ENCODE peak calls at places on chromosomes 4 and X, in five cellular contexts. One of them, this sample, is unnamed.

GRCh38 chrX:49260221-49260985 is 4.1 kb downstream of the FOXP3 start:
- DNase-seq in H9: no peak
- DNase-seq in cardiac muscle cell: no peak
- DNase-seq in astrocyte of the spinal cord: no peak
- DNase-seq in Caco-2: no peak
- DNase-seq in this sample: no peak

GRCh38 chr4:84681488-84682274 is 98.8 kb downstream of the CDS1 start:
- DNase-seq in Caco-2: no peak
- DNase-seq in astrocyte of the spinal cord: peak
- DNase-seq in cardiac muscle cell: peak
- DNase-seq in H9: no peak
- DNase-seq in this sample: no peak

GRCh38 chr4:105990933-105991332 is 95.7 kb downstream of the NPNT start:
- DNase-seq in cardiac muscle cell: no peak
- DNase-seq in Caco-2: no peak
- DNase-seq in astrocyte of the spinal cord: peak
- DNase-seq in H9: no peak
- DNase-seq in this sample: no peak

GRCh38 chrX:77160301-77160700 is 286.9 kb upstream of the FGF16 start:
- DNase-seq in Caco-2: no peak
- DNase-seq in H9: peak
- DNase-seq in astrocyte of the spinal cord: no peak
- DNase-seq in cardiac muscle cell: no peak
- DNase-seq in this sample: no peak

GRCh38 chrX:31223817-31224216 is 152.0 kb upstream of the FTHL17 start:
- DNase-seq in Caco-2: no peak
- DNase-seq in H9: no peak
- DNase-seq in astrocyte of the spinal cord: peak
- DNase-seq in cardiac muscle cell: no peak
- DNase-seq in this sample: no peak

GRCh38 chr4:77156912-77157858 is at the start of gene CCNG2:
- DNase-seq in H9: peak
- DNase-seq in cardiac muscle cell: peak
- DNase-seq in astrocyte of the spinal cord: peak
- DNase-seq in Caco-2: peak
- DNase-seq in this sample: peak

GRCh38 chr4:26964512-26964911 is 103.9 kb downstream of the STIM2 start:
- DNase-seq in cardiac muscle cell: no peak
- DNase-seq in Caco-2: no peak
- DNase-seq in astrocyte of the spinal cord: peak
- DNase-seq in H9: no peak
- DNase-seq in this sample: no peak

GRCh38 chr4:93132631-93133030 is 695.9 kb upstream of the ATOH1 start:
- DNase-seq in cardiac muscle cell: no peak
- DNase-seq in astrocyte of the spinal cord: no peak
- DNase-seq in H9: peak
- DNase-seq in Caco-2: no peak
- DNase-seq in this sample: no peak

GRCh38 chrX:107374116-107374515 is 75.3 kb upstream of the FRMPD3 start:
- DNase-seq in H9: peak
- DNase-seq in cardiac muscle cell: no peak
- DNase-seq in Caco-2: no peak
- DNase-seq in astrocyte of the spinal cord: no peak
- DNase-seq in this sample: no peak

GRCh38 chr4:12924253-12924652 is 559.9 kb downstream of the RAB28 start:
- DNase-seq in cardiac muscle cell: no peak
- DNase-seq in H9: no peak
- DNase-seq in Caco-2: no peak
- DNase-seq in astrocyte of the spinal cord: no peak
- DNase-seq in this sample: no peak

GRCh38 chrX:149453030-149453429 is 52.1 kb downstream of the IDS start:
- DNase-seq in astrocyte of the spinal cord: peak
- DNase-seq in cardiac muscle cell: no peak
- DNase-seq in Caco-2: no peak
- DNase-seq in H9: no peak
- DNase-seq in this sample: no peak

GRCh38 chr4:180380733-180381132 is 1862.5 kb upstream of the TENM3 start:
- DNase-seq in H9: no peak
- DNase-seq in astrocyte of the spinal cord: peak
- DNase-seq in cardiac muscle cell: no peak
- DNase-seq in Caco-2: no peak
- DNase-seq in this sample: no peak

GRCh38 chrX:19888419-19888879 is 1.0 kb upstream of the SH3KBP1 start:
- DNase-seq in astrocyte of the spinal cord: peak
- DNase-seq in cardiac muscle cell: peak
- DNase-seq in Caco-2: peak
- DNase-seq in H9: no peak
- DNase-seq in this sample: no peak

GRCh38 chr4:76504613-76505465 is 69.8 kb downstream of the SHROOM3 start:
- DNase-seq in Caco-2: no peak
- DNase-seq in cardiac muscle cell: peak
- DNase-seq in H9: no peak
- DNase-seq in astrocyte of the spinal cord: peak
- DNase-seq in this sample: no peak

GRCh38 chr4:15416357-15417327 is 11.2 kb upstream of the C1QTNF7 start:
- DNase-seq in astrocyte of the spinal cord: no peak
- DNase-seq in Caco-2: no peak
- DNase-seq in cardiac muscle cell: peak
- DNase-seq in H9: no peak
- DNase-seq in this sample: no peak

GRCh38 chrX:107672955-107673378 is 44.7 kb downstream of the PRPS1 start:
- DNase-seq in Caco-2: peak
- DNase-seq in astrocyte of the spinal cord: peak
- DNase-seq in cardiac muscle cell: peak
- DNase-seq in H9: peak
- DNase-seq in this sample: no peak

GRCh38 chr4:11720292-11720691 is 291.6 kb upstream of the HS3ST1 start:
- DNase-seq in H9: no peak
- DNase-seq in Caco-2: no peak
- DNase-seq in cardiac muscle cell: peak
- DNase-seq in astrocyte of the spinal cord: peak
- DNase-seq in this sample: no peak

GRCh38 chrX:46574941-46575381 is 1.4 kb downstream of the CHST7 start:
- DNase-seq in astrocyte of the spinal cord: no peak
- DNase-seq in cardiac muscle cell: peak
- DNase-seq in H9: peak
- DNase-seq in Caco-2: no peak
- DNase-seq in this sample: no peak

GRCh38 chr4:1414831-1415680 is 8.8 kb upstream of the NKX1-1 start:
- DNase-seq in astrocyte of the spinal cord: no peak
- DNase-seq in H9: peak
- DNase-seq in cardiac muscle cell: no peak
- DNase-seq in Caco-2: no peak
- DNase-seq in this sample: no peak

GRCh38 chrX:9885150-9885549 is 82.0 kb upstream of the CLDN34 start:
- DNase-seq in astrocyte of the spinal cord: peak
- DNase-seq in H9: peak
- DNase-seq in Caco-2: peak
- DNase-seq in cardiac muscle cell: peak
- DNase-seq in this sample: peak

GRCh38 chr4:86661006-86661405 is 66.9 kb downstream of the PTPN13 start:
- DNase-seq in cardiac muscle cell: no peak
- DNase-seq in Caco-2: no peak
- DNase-seq in astrocyte of the spinal cord: no peak
- DNase-seq in H9: no peak
- DNase-seq in this sample: no peak

GRCh38 chr4:3233391-3234071 is 15.4 kb upstream of the MSANTD1 start:
- DNase-seq in cardiac muscle cell: no peak
- DNase-seq in astrocyte of the spinal cord: no peak
- DNase-seq in H9: no peak
- DNase-seq in Caco-2: no peak
- DNase-seq in this sample: no peak

GRCh38 chrX:32839781-32840180 is 371.6 kb downstream of the DMD start:
- DNase-seq in Caco-2: no peak
- DNase-seq in cardiac muscle cell: no peak
- DNase-seq in astrocyte of the spinal cord: no peak
- DNase-seq in H9: no peak
- DNase-seq in this sample: no peak

GRCh38 chr4:181528570-181529184 is 714.5 kb upstream of the TENM3 start:
- DNase-seq in astrocyte of the spinal cord: peak
- DNase-seq in cardiac muscle cell: peak
- DNase-seq in Caco-2: peak
- DNase-seq in H9: peak
- DNase-seq in this sample: peak

GRCh38 chrX:40947276-40947675 is 138.0 kb upstream of the USP9X start:
- DNase-seq in Caco-2: no peak
- DNase-seq in astrocyte of the spinal cord: peak
- DNase-seq in cardiac muscle cell: no peak
- DNase-seq in H9: no peak
- DNase-seq in this sample: no peak

GRCh38 chr4:95754667-95755066 is 85.2 kb upstream of the PDHA2 start:
- DNase-seq in astrocyte of the spinal cord: no peak
- DNase-seq in Caco-2: no peak
- DNase-seq in cardiac muscle cell: no peak
- DNase-seq in H9: no peak
- DNase-seq in this sample: no peak

GRCh38 chr4:47862297-47862696 is 24.4 kb upstream of the CORIN start:
- DNase-seq in astrocyte of the spinal cord: peak
- DNase-seq in cardiac muscle cell: no peak
- DNase-seq in H9: no peak
- DNase-seq in Caco-2: no peak
- DNase-seq in this sample: no peak

DNA sequence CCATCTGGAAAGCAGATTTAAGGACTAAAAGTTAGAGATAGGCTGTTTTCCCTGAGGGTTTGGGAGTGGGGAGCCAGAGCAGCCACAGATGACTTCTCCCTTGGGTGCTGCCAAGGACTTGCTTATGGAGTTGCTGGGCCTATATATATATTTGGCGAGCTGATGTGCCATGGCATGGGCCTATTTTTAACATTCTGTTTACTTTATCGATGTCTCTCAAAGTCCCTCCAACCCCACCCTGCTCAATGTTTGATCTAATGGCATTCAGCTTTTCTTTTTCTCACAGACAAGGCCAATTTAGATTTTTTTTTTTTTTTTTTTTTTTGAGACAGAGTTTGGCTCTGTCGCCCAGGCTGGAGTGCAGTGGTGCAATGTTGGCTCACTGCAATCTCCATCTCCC is 6.1 kb upstream of the CUL4B start:
- DNase-seq in Caco-2: no peak
- DNase-seq in astrocyte of the spinal cord: no peak
- DNase-seq in H9: no peak
- DNase-seq in cardiac muscle cell: no peak
- DNase-seq in this sample: no peak
- TF ChIP-seq CTCF in Caco-2: no peak
- TF ChIP-seq CTCF in astrocyte of the spinal cord: no peak
- TF ChIP-seq CTCF in H9: no peak
- TF ChIP-seq CTCF in cardiac muscle cell: no peak
- TF ChIP-seq CTCF in this sample: no peak

GRCh38 chr4:118035309-118035708 is 1.0 kb downstream of the NDST3 start:
- DNase-seq in astrocyte of the spinal cord: no peak
- DNase-seq in Caco-2: no peak
- DNase-seq in cardiac muscle cell: no peak
- DNase-seq in H9: no peak
- DNase-seq in this sample: no peak

GRCh38 chr4:118032691-118033090 is 1.6 kb upstream of the NDST3 start:
- DNase-seq in cardiac muscle cell: no peak
- DNase-seq in H9: peak
- DNase-seq in Caco-2: no peak
- DNase-seq in astrocyte of the spinal cord: peak
- DNase-seq in this sample: no peak

GRCh38 chr4:118033148-118034060 is 882 bp upstream of the NDST3 start:
- DNase-seq in astrocyte of the spinal cord: peak
- DNase-seq in Caco-2: peak
- DNase-seq in H9: peak
- DNase-seq in cardiac muscle cell: peak
- DNase-seq in this sample: peak

GRCh38 chr4:118036336-118036735 is 2.0 kb downstream of the NDST3 start:
- DNase-seq in astrocyte of the spinal cord: no peak
- DNase-seq in H9: no peak
- DNase-seq in Caco-2: no peak
- DNase-seq in cardiac muscle cell: no peak
- DNase-seq in this sample: no peak

DNA sequence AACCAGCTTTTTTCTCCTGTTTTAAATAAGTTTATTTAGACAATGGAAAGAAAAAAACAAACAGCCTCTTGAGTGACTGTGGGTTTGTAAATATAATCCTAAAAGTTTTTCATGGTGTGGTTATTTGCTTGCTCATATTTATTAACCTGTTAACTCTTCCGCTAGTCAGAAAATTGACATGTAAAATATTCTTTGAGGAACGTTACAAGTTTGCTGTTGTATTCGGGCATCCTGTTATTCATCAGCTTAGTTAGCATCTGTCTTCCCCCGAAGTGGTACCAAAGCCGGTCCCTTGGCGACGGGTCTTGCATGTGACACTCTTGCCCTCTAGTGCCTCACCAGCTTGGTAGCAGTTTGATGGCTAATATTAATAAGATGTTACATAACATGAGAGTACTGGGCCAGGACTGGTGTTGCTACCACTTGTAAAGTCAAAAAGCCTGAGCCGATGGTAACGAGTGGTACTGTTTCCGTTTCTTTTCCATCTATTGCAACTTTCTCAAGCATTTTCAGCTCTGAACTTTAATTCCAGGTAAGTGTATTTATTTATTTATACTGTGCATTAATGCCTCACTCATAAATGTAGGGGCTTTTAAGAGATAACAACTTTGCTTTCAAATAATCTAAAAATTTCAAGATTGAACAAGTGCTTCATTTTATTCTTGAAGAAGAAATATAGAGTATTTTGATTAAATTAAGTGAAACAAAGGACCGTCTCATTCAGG is at the start of gene NDST3:
- DNase-seq in cardiac muscle cell: peak
- DNase-seq in astrocyte of the spinal cord: peak
- DNase-seq in Caco-2: peak
- DNase-seq in H9: peak
- DNase-seq in this sample: peak
- TF ChIP-seq CTCF in cardiac muscle cell: peak
- TF ChIP-seq CTCF in astrocyte of the spinal cord: peak
- TF ChIP-seq CTCF in Caco-2: peak
- TF ChIP-seq CTCF in H9: peak
- TF ChIP-seq CTCF in this sample: peak

GRCh38 chrX:105648732-105649131 is 173.6 kb upstream of the NRK start:
- DNase-seq in H9: peak
- DNase-seq in Caco-2: no peak
- DNase-seq in astrocyte of the spinal cord: no peak
- DNase-seq in cardiac muscle cell: peak
- DNase-seq in this sample: no peak

GRCh38 chrX:105645667-105646354 is 176.5 kb upstream of the NRK start:
- DNase-seq in Caco-2: no peak
- DNase-seq in cardiac muscle cell: no peak
- DNase-seq in astrocyte of the spinal cord: peak
- DNase-seq in H9: no peak
- DNase-seq in this sample: no peak

GRCh38 chrX:105650577-105650976 is 171.8 kb upstream of the NRK start:
- DNase-seq in astrocyte of the spinal cord: no peak
- DNase-seq in cardiac muscle cell: no peak
- DNase-seq in Caco-2: no peak
- DNase-seq in H9: no peak
- DNase-seq in this sample: no peak

GRCh38 chrX:105647749-105648148 is 174.6 kb upstream of the NRK start:
- DNase-seq in cardiac muscle cell: no peak
- DNase-seq in astrocyte of the spinal cord: no peak
- DNase-seq in Caco-2: no peak
- DNase-seq in H9: no peak
- DNase-seq in this sample: no peak

GRCh38 chrX:105646592-105647372 is 175.6 kb upstream of the NRK start:
- DNase-seq in Caco-2: no peak
- DNase-seq in H9: no peak
- DNase-seq in cardiac muscle cell: no peak
- DNase-seq in astrocyte of the spinal cord: no peak
- DNase-seq in this sample: no peak
- TF ChIP-seq CTCF in Caco-2: no peak
- TF ChIP-seq CTCF in H9: no peak
- TF ChIP-seq CTCF in cardiac muscle cell: no peak
- TF ChIP-seq CTCF in astrocyte of the spinal cord: no peak
- TF ChIP-seq CTCF in this sample: no peak

GRCh38 chr4:23401572-23401971 is 488.3 kb downstream of the PPARGC1A start:
- DNase-seq in cardiac muscle cell: no peak
- DNase-seq in H9: no peak
- DNase-seq in astrocyte of the spinal cord: peak
- DNase-seq in Caco-2: no peak
- DNase-seq in this sample: no peak
- TF ChIP-seq CTCF in cardiac muscle cell: no peak
- TF ChIP-seq CTCF in H9: no peak
- TF ChIP-seq CTCF in astrocyte of the spinal cord: no peak
- TF ChIP-seq CTCF in Caco-2: no peak
- TF ChIP-seq CTCF in this sample: no peak

This sample was measured in neural crest cell.